ENCODE peak calls at places on chromosomes 5 and 9, in six cellular contexts. N is T-cell, U is NT2/D1, I is smooth muscle cell of the brain vasculature, V is nephron progenitor cell, B is Karpas-422. S is an unnamed sample.
A peak's percentile ranks its signal among the peaks of the same experiment; 100 is the strongest.

GRCh38 chr5:177357459-177358332 is at the start of gene RGS14:
- DNase-seq in U (no peak), V (no peak), N (peak; percentile 63), B (peak; percentile 95), I (no peak), S (no peak)

GRCh38 chr5:1140188-1140817 is 28.4 kb upstream of the SLC12A7 start:
- DNase-seq in V (peak; percentile 73), I (no peak), N (peak; percentile 80), U (peak; percentile 16), B (peak; percentile 91), S (peak; percentile 36)

GRCh38 chr9:32419921-32420320 is 35.5 kb downstream of the ACO1 start:
- DNase-seq in U (no peak), B (no peak), V (no peak), N (no peak), I (no peak), S (no peak)

GRCh38 chr9:123262338-123262737 is 6.0 kb downstream of the STRBP start:
- DNase-seq in N (no peak), V (no peak), U (no peak), B (no peak), I (no peak), S (no peak)

GRCh38 chr9:131046581-131047202 is 37.7 kb downstream of the LAMC3 start:
- DNase-seq in V (peak; percentile 84), U (peak; percentile 43), I (peak; percentile 28), B (peak; percentile 90), N (peak; percentile 57), S (peak; percentile 46)

GRCh38 chr5:141654298-141654697 is 3.1 kb upstream of the FCHSD1 start:
- DNase-seq in U (no peak), B (no peak), I (no peak), V (no peak), N (no peak), S (no peak)

GRCh38 chr5:172380992-172381643 is 73.2 kb downstream of the SH3PXD2B start:
- DNase-seq in N (no peak), I (no peak), V (no peak), B (no peak), U (no peak), S (no peak)

GRCh38 chr5:138711816-138712215 is 41.4 kb upstream of the CTNNA1 start:
- DNase-seq in B (no peak), U (no peak), I (no peak), V (no peak), N (no peak), S (no peak)

GRCh38 chr9:113559834-113560620 is 96.5 kb downstream of the RGS3 start:
- DNase-seq in V (no peak), B (no peak), N (no peak), I (no peak), U (no peak), S (no peak)

GRCh38 chr5:37834542-37835399 is 5.1 kb downstream of the GDNF start:
- DNase-seq in N (no peak), B (no peak), I (no peak), U (no peak), V (peak; percentile 57), S (peak; percentile 71)

GRCh38 chr9:133453651-133454050 is 6.1 kb upstream of the CACFD1 start:
- DNase-seq in N (no peak), B (no peak), I (no peak), U (no peak), V (no peak), S (no peak)

GRCh38 chr5:87246046-87246445 is 21.6 kb upstream of the RASA1 start:
- DNase-seq in N (no peak), B (no peak), I (no peak), V (no peak), U (no peak), S (no peak)

GRCh38 chr9:123300554-123300953 is 32.2 kb upstream of the STRBP start:
- DNase-seq in B (no peak), U (no peak), N (no peak), V (no peak), I (no peak), S (no peak)

GRCh38 chr5:79448336-79448735 is 65.6 kb downstream of the HOMER1 start:
- DNase-seq in B (no peak), N (no peak), I (no peak), V (no peak), U (no peak), S (no peak)

GRCh38 chr5:151024894-151025606 is 4.7 kb downstream of the GPX3 start:
- DNase-seq in N (no peak), U (no peak), V (no peak), B (no peak), I (no peak), S (no peak)

GRCh38 chr5:132067941-132068808 is 5.4 kb upstream of the CSF2 start:
- DNase-seq in U (no peak), I (no peak), B (no peak), N (no peak), V (no peak), S (no peak)

GRCh38 chr5:4018968-4019766 is 423.5 kb downstream of the IRX1 start:
- DNase-seq in U (no peak), B (no peak), I (no peak), V (no peak), N (no peak), S (no peak)

GRCh38 chr5:65663804-65664521 is 39.1 kb downstream of the SHLD3 start:
- DNase-seq in N (no peak), V (no peak), U (peak; percentile 11), B (no peak), I (no peak), S (no peak)

GRCh38 chr9:132006657-132007370 is 72.9 kb downstream of the MED27 start:
- DNase-seq in U (peak; percentile 15), B (no peak), V (no peak), N (no peak), I (peak; percentile 83), S (no peak)

GRCh38 chr9:68446836-68447235 is 90.4 kb downstream of the PGM5 start:
- DNase-seq in I (no peak), V (peak; percentile 33), U (no peak), N (no peak), B (no peak), S (no peak)

S was measured in H1.